ENCODE peak calls at places on chromosomes 5 and 9, in eight cellular contexts. Z is T-helper 2 cell, G is cardiac septum, T is caudate nucleus, J is posterior vena cava, D is heart left ventricle, R is AML-193, A is IMR-90. E is an unnamed sample.

GRCh38 chr9:94945191-94946144 is 219.0 kb downstream of the AOPEP start:
- DNase-seq in A (peak), T (peak), D (peak), Z (no peak), R (no peak), G (no peak), J (peak), E (no peak)

GRCh38 chr9:96486351-96487029 is 36.5 kb downstream of the HABP4 start:
- DNase-seq in A (peak), Z (no peak), R (no peak), T (no peak), J (no peak), G (peak), D (peak), E (peak)

GRCh38 chr5:56749842-56750241 is 65.5 kb upstream of the MAP3K1 start:
- DNase-seq in T (no peak), J (no peak), Z (no peak), R (no peak), A (no peak), D (no peak), G (no peak), E (no peak)

GRCh38 chr5:128174951-128175350 is 91.4 kb downstream of the SLC12A2 start:
- DNase-seq in Z (no peak), R (no peak), T (no peak), G (no peak), A (peak), J (no peak), D (no peak), E (no peak)

GRCh38 chr9:70406446-70406862 is 8.0 kb downstream of the KLF9 start:
- DNase-seq in R (no peak), T (peak), J (no peak), G (no peak), Z (peak), A (peak), D (no peak), E (no peak)

GRCh38 chr5:65699338-65699737 is 22.6 kb downstream of the SGTB start:
- DNase-seq in T (no peak), G (no peak), A (no peak), J (no peak), D (no peak), R (no peak), Z (no peak), E (no peak)

GRCh38 chr5:127805448-127805847 is 102.3 kb downstream of the CCDC192 start:
- DNase-seq in J (no peak), R (no peak), G (no peak), A (no peak), Z (no peak), T (no peak), D (no peak), E (no peak)

GRCh38 chr5:92559743-92560142 is 1021.3 kb downstream of the NR2F1-AS1 start:
- DNase-seq in T (no peak), R (no peak), J (no peak), D (no peak), A (peak), Z (no peak), G (no peak), E (no peak)

GRCh38 chr5:55402199-55402598 is 94.4 kb downstream of the MTREX start:
- DNase-seq in G (no peak), D (no peak), R (no peak), A (no peak), J (no peak), T (no peak), Z (no peak), E (no peak)

GRCh38 chr5:1246711-1247431 is 21.7 kb downstream of the SLC6A18 start:
- DNase-seq in J (no peak), G (no peak), A (no peak), T (no peak), R (no peak), D (peak), Z (no peak), E (no peak)

GRCh38 chr9:19920401-19920800 is 131.6 kb upstream of the SLC24A2 start:
- DNase-seq in J (no peak), A (no peak), T (no peak), R (no peak), Z (no peak), D (no peak), G (no peak), E (no peak)

GRCh38 chr9:94110821-94111252 is 26.6 kb downstream of the PTPDC1 start:
- DNase-seq in Z (no peak), R (no peak), D (no peak), T (no peak), A (peak), G (no peak), J (no peak), E (no peak)

GRCh38 chr5:94422819-94423218 is 195.6 kb downstream of the KIAA0825 start:
- DNase-seq in J (no peak), D (no peak), T (no peak), R (peak), Z (no peak), G (no peak), A (peak), E (no peak)

GRCh38 chr5:130724658-130725057 is 440.4 kb downstream of the HINT1 start:
- DNase-seq in J (no peak), R (no peak), Z (no peak), A (no peak), D (no peak), T (no peak), G (no peak), E (no peak)

GRCh38 chr9:92299116-92299515 is 5.6 kb upstream of the IARS1 start:
- DNase-seq in Z (no peak), A (no peak), D (no peak), T (no peak), G (no peak), J (no peak), R (no peak), E (no peak)

GRCh38 chr5:150394103-150394502 is 18.6 kb downstream of the CD74 start:
- DNase-seq in D (no peak), J (no peak), G (no peak), R (no peak), T (no peak), Z (no peak), A (peak), E (no peak)

GRCh38 chr9:136789523-136789937 is 1.6 kb upstream of the TMEM141 start:
- DNase-seq in T (no peak), G (no peak), J (no peak), D (no peak), Z (no peak), R (no peak), A (no peak), E (no peak)

GRCh38 chr9:37425298-37425752 is 2.8 kb downstream of the GRHPR start:
- DNase-seq in J (peak), R (no peak), A (no peak), D (no peak), Z (no peak), G (no peak), T (no peak), E (no peak)

GRCh38 chr5:146283344-146283761 is 55.3 kb upstream of the POU4F3 start:
- DNase-seq in R (no peak), D (no peak), Z (no peak), T (no peak), J (no peak), A (peak), G (no peak), E (no peak)

GRCh38 chr5:137146402-137146889 is 352.7 kb downstream of the SPOCK1 start:
- DNase-seq in D (peak), R (no peak), A (peak), Z (no peak), G (no peak), J (no peak), T (peak), E (no peak)

GRCh38 chr5:149632311-149633251 is 51.3 kb downstream of the ARHGEF37 start:
- DNase-seq in D (no peak), Z (no peak), R (no peak), G (no peak), A (peak), J (no peak), T (no peak), E (no peak)

GRCh38 chr5:103249068-103249467 is 9.5 kb upstream of the MACIR start:
- DNase-seq in D (no peak), Z (no peak), T (no peak), R (no peak), A (no peak), J (no peak), G (no peak), E (no peak)

GRCh38 chr5:68251804-68252648 is 36.5 kb downstream of the PIK3R1 start:
- DNase-seq in J (peak), D (peak), T (no peak), Z (no peak), R (no peak), G (no peak), A (peak), E (no peak)

GRCh38 chr5:150209020-150209635 is 19.3 kb downstream of the SLC6A7 start:
- DNase-seq in J (no peak), A (peak), G (no peak), T (no peak), R (no peak), Z (no peak), D (no peak), E (peak)

GRCh38 chr9:98164912-98165311 is 27.5 kb downstream of the CORO2A start:
- DNase-seq in R (peak), T (no peak), Z (no peak), J (peak), A (no peak), D (no peak), G (no peak), E (no peak)